ENCODE peak calls at places on chromosome 1, in ten cellular contexts. Z is stomach; F is NT2/D1; N is HAP-1; L is CD4-positive, CD25-positive, alpha-beta regulatory T cell; H is lung; V is lower lobe of right lung; Q is psoas muscle; G is endodermal cell; D is hepatocyte. W is an unnamed sample.

GRCh38 chr1:56120021-56120420 is 459.3 kb downstream of the PLPP3 start:
- DNase-seq in N (no peak), G (no peak), L (no peak), Z (no peak), V (no peak), H (no peak), F (no peak), D (no peak), Q (no peak), W (no peak)

GRCh38 chr1:96236156-96236739 is 485.3 kb upstream of the PTBP2 start:
- DNase-seq in H (no peak), N (peak; percentile 82), Z (peak; percentile 26), F (peak; percentile 51), V (no peak), L (peak; percentile 34), D (peak; percentile 69), G (peak; percentile 65), Q (no peak), W (peak; percentile 34)

GRCh38 chr1:7985851-7986612 is 24.5 kb downstream of the PARK7 start:
- DNase-seq in N (no peak), D (no peak), H (no peak), V (no peak), Q (no peak), L (no peak), F (no peak), Z (no peak), G (peak; percentile 65), W (no peak)

GRCh38 chr1:68819190-68819829 is 322.4 kb upstream of the DEPDC1 start:
- DNase-seq in G (peak; percentile 56), Z (no peak), V (no peak), D (peak; percentile 33), Q (no peak), L (no peak), H (no peak), F (peak; percentile 20), N (peak; percentile 75), W (no peak)

GRCh38 chr1:79741720-79742421 is 735.3 kb upstream of the ADGRL4 start:
- DNase-seq in G (no peak), H (no peak), Z (no peak), Q (no peak), D (no peak), N (no peak), V (no peak), F (no peak), L (no peak), W (no peak)

GRCh38 chr1:245825128-245825901 is 670.5 kb downstream of the KIF26B start:
- DNase-seq in F (no peak), D (peak; percentile 29), Z (no peak), N (no peak), V (no peak), G (peak; percentile 60), H (no peak), L (no peak), Q (no peak), W (no peak)

GRCh38 chr1:53371851-53372250 is 44.0 kb upstream of the LRP8 start:
- DNase-seq in N (no peak), D (no peak), G (peak; percentile 39), V (no peak), Z (no peak), L (no peak), H (no peak), F (no peak), Q (no peak), W (no peak)

GRCh38 chr1:206723500-206724472 is 39.1 kb downstream of the MAPKAPK2 start:
- DNase-seq in N (no peak), F (no peak), L (no peak), Q (peak; percentile 81), V (peak; percentile 83), H (peak; percentile 79), Z (peak; percentile 57), G (peak; percentile 74), D (peak; percentile 45), W (peak; percentile 71)

GRCh38 chr1:119829636-119830035 is 18.4 kb upstream of the REG4 start:
- DNase-seq in H (peak; percentile 5), D (no peak), F (no peak), Z (no peak), N (no peak), G (no peak), L (no peak), V (no peak), Q (no peak), W (no peak)

GRCh38 chr1:204493145-204493881 is 1.3 kb downstream of the PIK3C2B start:
- DNase-seq in H (peak; percentile 78), V (peak; percentile 81), Q (peak; percentile 85), N (peak; percentile 44), G (peak; percentile 72), D (peak; percentile 75), L (no peak), Z (peak; percentile 91), F (no peak), W (peak; percentile 80)

GRCh38 chr1:200351826-200352549 is 57.8 kb downstream of the ZNF281 start:
- DNase-seq in V (no peak), F (no peak), N (no peak), H (no peak), Q (no peak), L (peak; percentile 64), D (peak; percentile 61), Z (no peak), G (peak; percentile 13), W (no peak)

GRCh38 chr1:169305356-169305755 is 62.2 kb downstream of the NME7 start:
- DNase-seq in Q (no peak), N (no peak), H (no peak), F (no peak), Z (no peak), L (no peak), V (no peak), G (no peak), D (no peak), W (no peak)

GRCh38 chr1:11858968-11859871 is 475 bp upstream of the NPPB start:
- DNase-seq in N (peak; percentile 39), D (peak; percentile 90), F (peak; percentile 51), G (peak; percentile 96), L (peak; percentile 61), H (peak; percentile 61), Z (peak; percentile 65), Q (peak; percentile 83), V (peak; percentile 76), W (peak; percentile 68)

GRCh38 chr1:193115629-193116227 is 6.1 kb upstream of the CDC73 start:
- DNase-seq in V (no peak), N (no peak), G (no peak), D (peak; percentile 83), H (no peak), Q (no peak), Z (no peak), F (no peak), L (no peak), W (no peak)

GRCh38 chr1:151326619-151327222 is 495 bp downstream of the PI4KB start:
- DNase-seq in F (no peak), N (peak; percentile 25), L (peak; percentile 70), V (peak; percentile 74), H (peak; percentile 53), Z (peak; percentile 38), Q (peak; percentile 65), D (peak; percentile 60), G (no peak), W (peak; percentile 34)

GRCh38 chr1:228772516-228773212 is 37.4 kb downstream of the RHOU start:
- DNase-seq in Q (no peak), Z (no peak), F (no peak), G (peak; percentile 65), L (no peak), H (no peak), D (no peak), N (no peak), V (no peak), W (no peak)

GRCh38 chr1:37486680-37487618 is 12.6 kb downstream of the ZC3H12A start:
- DNase-seq in L (peak; percentile 69), V (peak; percentile 84), F (peak; percentile 79), D (peak; percentile 85), H (peak; percentile 82), Q (peak; percentile 92), N (peak; percentile 38), G (peak; percentile 94), Z (peak; percentile 85), W (peak; percentile 83)
- H3K4me1 ChIP-seq in L (peaks cover 11% of the 10 kb centered on the region), V (peaks cover 44% of the 10 kb centered on the region), F (peaks cover 14% of the 10 kb centered on the region), D (peaks cover 4% of the 10 kb centered on the region), H (peaks cover 19% of the 10 kb centered on the region), Q (peaks cover 33% of the 10 kb centered on the region), N (no peaks in the 10 kb centered on the region), G (no peaks in the 10 kb centered on the region), Z (peaks cover 44% of the 10 kb centered on the region), W (peaks cover 51% of the 10 kb centered on the region)

DNA sequence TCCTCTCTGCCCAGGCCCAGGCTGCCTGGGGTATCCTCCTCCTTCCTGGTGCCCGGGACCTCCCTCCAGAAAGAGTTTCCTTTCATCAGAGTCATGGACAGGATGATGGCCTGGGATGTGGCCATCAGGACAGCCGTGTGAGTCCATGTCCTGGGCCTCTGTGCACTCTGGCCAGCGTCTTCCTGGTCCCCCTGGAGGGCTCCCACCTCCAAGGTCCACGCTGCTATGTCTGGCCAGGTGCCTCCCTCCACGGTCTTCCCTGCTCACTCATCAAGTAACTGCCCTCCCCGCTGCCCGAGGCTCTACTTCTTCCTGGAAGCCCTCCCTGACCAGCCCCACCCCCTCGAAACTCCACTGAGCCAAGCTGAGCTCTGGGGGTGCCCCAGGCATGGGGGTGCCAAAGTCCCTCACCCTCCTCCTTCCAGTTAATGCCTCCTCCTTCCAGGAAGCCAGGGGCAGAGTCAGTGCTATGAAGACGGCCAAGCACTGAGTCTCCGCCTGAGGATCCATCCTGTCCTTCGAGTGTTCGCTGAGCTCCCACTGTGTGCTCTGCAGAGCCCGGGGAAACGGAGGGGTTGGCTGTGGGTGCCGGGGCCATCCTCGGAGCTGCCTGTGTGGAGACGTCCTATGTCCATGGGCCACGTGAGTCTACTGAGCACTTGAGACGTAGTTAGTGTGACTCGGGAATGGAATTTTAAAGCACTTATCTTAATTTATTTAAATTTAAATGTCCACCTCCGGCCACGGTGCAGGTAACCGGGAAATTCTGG is 28.5 kb upstream of the TTC34 start:
- DNase-seq in N (no peak), D (no peak), F (no peak), L (no peak), Z (no peak), Q (peak; percentile 15), V (peak; percentile 34), G (no peak), H (no peak), W (no peak)
- H3K9me3 ChIP-seq in N (no peaks in the 10 kb centered on the region), D (no peaks in the 10 kb centered on the region), F (peaks cover 21% of the 10 kb centered on the region), L (peaks cover 8% of the 10 kb centered on the region), Z (peaks cover 28% of the 10 kb centered on the region), Q (no peaks in the 10 kb centered on the region), V (no peaks in the 10 kb centered on the region), G (peaks cover 30% of the 10 kb centered on the region), H (peaks cover 24% of the 10 kb centered on the region), W (no peaks in the 10 kb centered on the region)

GRCh38 chr1:44604167-44604955 is 69.9 kb downstream of the TMEM53 start:
- DNase-seq in D (no peak), L (no peak), Q (no peak), V (no peak), Z (no peak), G (no peak), N (no peak), H (no peak), F (no peak), W (peak; percentile 50)
- H3K4me1 ChIP-seq in D (no peaks in the 10 kb centered on the region), L (no peaks in the 10 kb centered on the region), Q (peaks cover 8% of the 10 kb centered on the region), V (no peaks in the 10 kb centered on the region), Z (peaks cover 14% of the 10 kb centered on the region), G (no peaks in the 10 kb centered on the region), N (no peaks in the 10 kb centered on the region), H (no peaks in the 10 kb centered on the region), F (peaks cover 4% of the 10 kb centered on the region), W (peaks cover 30% of the 10 kb centered on the region)

GRCh38 chr1:80755944-80756343 is 1044.8 kb upstream of the ADGRL2 start:
- DNase-seq in Z (no peak), H (no peak), Q (no peak), D (no peak), V (no peak), F (no peak), N (no peak), L (no peak), G (no peak), W (no peak)
- H3K9me3 ChIP-seq in Z (no peaks in the 10 kb centered on the region), H (no peaks in the 10 kb centered on the region), Q (no peaks in the 10 kb centered on the region), D (no peaks in the 10 kb centered on the region), V (no peaks in the 10 kb centered on the region), F (no peaks in the 10 kb centered on the region), N (no peaks in the 10 kb centered on the region), L (no peaks in the 10 kb centered on the region), G (peaks cover 4% of the 10 kb centered on the region), W (no peaks in the 10 kb centered on the region)